ENCODE peak calls at places on chromosomes 6 and 20, in four cellular contexts. One of them, this sample, is unnamed.

GRCh38 chr6:24270011-24270410 is 87.8 kb downstream of the DCDC2 start:
- DNase-seq in HepG2: no peak
- DNase-seq in IMR-90: no peak
- DNase-seq in K562: no peak
- DNase-seq in this sample: no peak

GRCh38 chr6:111712398-111712797 is 106.7 kb upstream of the TRAF3IP2 start:
- DNase-seq in HepG2: no peak
- DNase-seq in IMR-90: peak
- DNase-seq in K562: no peak
- DNase-seq in this sample: peak

GRCh38 chr6:45930419-45931059 is 85.1 kb downstream of the CLIC5 start:
- DNase-seq in IMR-90: peak
- DNase-seq in HepG2: peak
- DNase-seq in K562: peak
- DNase-seq in this sample: peak

GRCh38 chr20:18394363-18394762 is 72.5 kb downstream of the DZANK1 start:
- DNase-seq in HepG2: no peak
- DNase-seq in K562: no peak
- DNase-seq in IMR-90: no peak
- DNase-seq in this sample: no peak

GRCh38 chr6:5466459-5466858 is 205.1 kb downstream of the FARS2 start:
- DNase-seq in IMR-90: peak
- DNase-seq in K562: no peak
- DNase-seq in HepG2: no peak
- DNase-seq in this sample: no peak

GRCh38 chr20:23027721-23028120 is 7.4 kb upstream of the SSTR4 start:
- DNase-seq in IMR-90: no peak
- DNase-seq in HepG2: no peak
- DNase-seq in K562: no peak
- DNase-seq in this sample: no peak

GRCh38 chr6:150006961-150007464 is 18.3 kb downstream of the RAET1L start:
- DNase-seq in IMR-90: peak
- DNase-seq in K562: peak
- DNase-seq in HepG2: no peak
- DNase-seq in this sample: no peak

GRCh38 chr6:38684244-38684643 is 18.7 kb downstream of the GLO1 start:
- DNase-seq in K562: no peak
- DNase-seq in HepG2: no peak
- DNase-seq in IMR-90: no peak
- DNase-seq in this sample: no peak

GRCh38 chr6:101607286-101607685 is 213.8 kb downstream of the GRIK2 start:
- DNase-seq in IMR-90: no peak
- DNase-seq in K562: no peak
- DNase-seq in HepG2: no peak
- DNase-seq in this sample: no peak
- TF ChIP-seq POLR2A in IMR-90: no peak
- TF ChIP-seq POLR2A in K562: no peak
- TF ChIP-seq POLR2A in HepG2: no peak
- TF ChIP-seq POLR2A in this sample: no peak

GRCh38 chr6:142421285-142422202 is 119.7 kb downstream of the ADGRG6 start:
- DNase-seq in HepG2: no peak
- DNase-seq in K562: no peak
- DNase-seq in IMR-90: peak
- DNase-seq in this sample: no peak
- TF ChIP-seq BHLHE40 in HepG2: no peak
- TF ChIP-seq BHLHE40 in K562: no peak
- TF ChIP-seq BHLHE40 in IMR-90: no peak
- TF ChIP-seq BHLHE40 in this sample: no peak

GRCh38 chr20:50518270-50518721 is 8.1 kb downstream of the PTPN1 start:
- DNase-seq in K562: no peak
- DNase-seq in IMR-90: peak
- DNase-seq in HepG2: no peak
- DNase-seq in this sample: no peak
- TF ChIP-seq MAFK in K562: no peak
- TF ChIP-seq MAFK in IMR-90: no peak
- TF ChIP-seq MAFK in HepG2: no peak
- TF ChIP-seq MAFK in this sample: no peak

DNA sequence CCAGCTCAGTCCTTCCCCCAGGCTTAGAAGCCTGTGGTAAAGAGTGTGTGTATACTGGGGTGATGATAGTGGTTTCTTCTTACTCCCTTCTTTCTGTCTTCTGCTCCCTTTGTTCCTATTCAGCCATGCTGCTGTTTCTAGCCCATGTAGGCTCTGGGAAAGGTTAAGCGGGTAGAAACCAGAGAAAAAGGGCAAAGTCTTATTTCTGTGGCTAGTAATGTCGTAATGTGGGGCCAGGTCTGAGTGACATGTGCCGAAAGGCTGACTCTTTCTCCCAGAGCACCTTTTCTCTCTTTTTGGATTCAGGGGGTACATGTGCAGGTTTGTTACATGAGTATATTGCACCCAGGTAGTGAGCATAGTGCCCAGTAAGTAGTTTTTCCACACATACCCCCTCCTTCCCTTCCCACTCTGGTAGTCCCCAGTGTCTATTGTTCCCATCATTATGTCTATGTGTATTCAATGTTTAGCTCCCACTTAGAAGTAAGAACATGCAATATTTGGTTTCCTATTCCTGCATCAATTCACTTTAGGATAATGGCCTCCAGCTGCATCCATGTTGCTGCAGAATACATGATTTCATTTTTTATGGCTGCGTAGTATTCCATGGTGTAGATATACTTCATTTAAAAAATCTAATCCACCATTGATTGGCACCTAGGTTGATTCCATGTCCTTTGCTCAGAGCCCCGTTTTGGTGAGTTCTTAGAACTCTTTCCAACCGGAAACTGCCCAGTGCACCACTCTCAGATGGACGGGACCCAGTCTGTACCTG is 74.3 kb downstream of the EFHC1 start:
- DNase-seq in HepG2: no peak
- DNase-seq in IMR-90: no peak
- DNase-seq in K562: no peak
- DNase-seq in this sample: no peak
- TF ChIP-seq POLR2A in HepG2: no peak
- TF ChIP-seq POLR2A in IMR-90: no peak
- TF ChIP-seq POLR2A in K562: no peak
- TF ChIP-seq POLR2A in this sample: no peak

DNA sequence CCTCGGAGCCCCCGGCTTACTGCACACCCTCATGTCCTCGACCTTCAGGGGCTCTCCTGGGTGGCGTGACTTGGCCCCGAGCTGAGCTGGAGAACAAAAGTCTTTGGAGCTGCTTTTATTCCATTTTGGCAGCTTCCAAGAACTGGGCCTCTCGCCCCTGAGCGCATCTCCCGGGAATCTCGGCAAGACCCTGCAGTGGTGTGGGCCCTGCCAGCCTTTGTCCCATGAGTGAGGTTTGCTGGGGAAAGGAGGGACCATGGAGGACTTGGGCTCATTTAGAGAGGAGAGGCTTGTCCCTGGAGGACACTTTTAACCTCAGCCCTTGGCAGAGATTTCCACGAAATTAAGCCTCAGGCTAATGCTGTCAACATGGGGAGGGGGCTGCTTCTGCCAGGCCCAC is 62.3 kb upstream of the SLCO4A1 start:
- DNase-seq in HepG2: no peak
- DNase-seq in IMR-90: no peak
- DNase-seq in K562: no peak
- DNase-seq in this sample: no peak
- TF ChIP-seq BHLHE40 in HepG2: no peak
- TF ChIP-seq BHLHE40 in IMR-90: no peak
- TF ChIP-seq BHLHE40 in K562: no peak
- TF ChIP-seq BHLHE40 in this sample: no peak

GRCh38 chr6:134422426-134423231 is 104.7 kb upstream of the SGK1 start:
- DNase-seq in K562: no peak
- DNase-seq in HepG2: peak
- DNase-seq in IMR-90: peak
- DNase-seq in this sample: peak

GRCh38 chr6:134420638-134421181 is 102.8 kb upstream of the SGK1 start:
- DNase-seq in IMR-90: peak
- DNase-seq in K562: no peak
- DNase-seq in HepG2: no peak
- DNase-seq in this sample: peak

GRCh38 chr6:134424131-134424794 is 106.4 kb upstream of the SGK1 start:
- DNase-seq in IMR-90: no peak
- DNase-seq in K562: no peak
- DNase-seq in HepG2: no peak
- DNase-seq in this sample: no peak

GRCh38 chr6:134419717-134420116 is 101.8 kb upstream of the SGK1 start:
- DNase-seq in HepG2: no peak
- DNase-seq in IMR-90: peak
- DNase-seq in K562: no peak
- DNase-seq in this sample: no peak

DNA sequence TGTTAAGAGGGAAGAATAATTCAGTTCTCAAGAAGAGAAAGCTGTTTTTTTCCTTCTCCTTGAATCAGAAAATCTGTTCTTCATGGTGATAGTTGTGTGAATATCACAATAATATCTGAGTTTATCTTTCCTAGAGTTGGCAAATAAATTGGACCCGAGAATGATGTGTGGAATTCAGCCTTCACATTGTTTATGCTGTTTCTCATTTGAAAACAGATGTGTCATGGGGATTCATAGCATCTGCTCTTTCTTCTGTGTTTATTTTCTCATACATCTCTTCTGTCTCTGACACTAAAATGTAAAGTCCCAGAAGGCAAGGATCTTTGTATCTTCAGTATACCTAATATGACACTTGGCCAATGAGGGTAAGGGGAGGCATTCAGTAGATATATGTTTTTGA is 103.6 kb upstream of the SGK1 start:
- DNase-seq in IMR-90: peak
- DNase-seq in K562: no peak
- DNase-seq in HepG2: no peak
- DNase-seq in this sample: no peak
- TF ChIP-seq MAFK in IMR-90: no peak
- TF ChIP-seq MAFK in K562: no peak
- TF ChIP-seq MAFK in HepG2: no peak
- TF ChIP-seq MAFK in this sample: no peak